ENCODE peak calls at places on chromosome 1, in seven cellular contexts. D, A, I, L, R, G and P are unnamed samples.

GRCh38 chr1:225655509-225656258 is 2.8 kb upstream of the ENAH start:
- DNase-seq in D (peak; percentile 70), A (peak; percentile 49), I (no peak), L (peak; percentile 60), R (no peak), G (peak; percentile 92), P (peak; percentile 77)

GRCh38 chr1:92583821-92584760 is 97.4 kb upstream of the GFI1 start:
- DNase-seq in D (no peak), A (no peak), I (no peak), L (no peak), R (peak; percentile 6), G (peak; percentile 73), P (no peak)

GRCh38 chr1:63148825-63149645 is 173.3 kb upstream of the FOXD3 start:
- DNase-seq in D (peak; percentile 10), A (no peak), I (no peak), L (peak; percentile 31), R (peak; percentile 3), G (peak; percentile 40), P (no peak)

GRCh38 chr1:180213401-180214177 is 16.5 kb upstream of the LHX4 start:
- DNase-seq in D (peak; percentile 69), A (no peak), I (no peak), L (no peak), R (peak; percentile 72), G (peak; percentile 28), P (peak; percentile 57)

GRCh38 chr1:66355756-66356155 is 178.2 kb upstream of the SGIP1 start:
- DNase-seq in D (no peak), A (no peak), I (no peak), L (no peak), R (no peak), G (no peak), P (no peak)

GRCh38 chr1:71521655-71522264 is 440.9 kb upstream of the ZRANB2 start:
- DNase-seq in D (no peak), A (peak; percentile 20), I (no peak), L (peak; percentile 28), R (no peak), G (peak; percentile 52), P (no peak)

GRCh38 chr1:115332813-115333608 is 5.0 kb downstream of the NGF start:
- DNase-seq in D (no peak), A (no peak), I (no peak), L (no peak), R (no peak), G (no peak), P (no peak)

GRCh38 chr1:218368686-218369085 is 23.6 kb downstream of the TGFB2 start:
- DNase-seq in D (no peak), A (no peak), I (no peak), L (no peak), R (no peak), G (no peak), P (no peak)

GRCh38 chr1:56068210-56068609 is 511.2 kb downstream of the PLPP3 start:
- DNase-seq in D (no peak), A (no peak), I (no peak), L (no peak), R (no peak), G (peak; percentile 45), P (no peak)

DNA sequence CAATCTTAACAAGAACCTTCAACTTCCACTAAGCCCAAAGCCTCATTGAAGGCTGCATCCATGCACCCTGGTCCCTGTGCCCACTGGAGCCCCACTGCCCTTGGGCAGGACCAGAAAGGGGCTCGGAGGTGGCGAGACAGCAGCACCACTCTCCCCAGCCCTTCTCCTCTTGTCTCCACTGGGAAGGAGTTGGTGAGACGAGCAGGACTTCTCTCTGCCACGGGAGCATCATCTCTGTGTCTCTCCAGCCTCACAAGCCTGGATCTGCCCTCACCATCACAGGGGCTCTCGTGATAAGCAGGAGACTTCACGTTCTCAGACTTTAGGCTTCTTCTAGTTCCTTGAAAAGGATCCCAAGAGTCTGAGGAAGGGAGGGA is 7.2 kb upstream of the ETV3L start:
- DNase-seq in D (no peak), A (no peak), I (no peak), L (no peak), R (no peak), G (no peak), P (no peak)
- TF ChIP-seq POLR2A in D (no peak), A (no peak), I (no peak), L (no peak), R (no peak), G (no peak), P (no peak)

GRCh38 chr1:2528611-2528965 is 1.5 kb downstream of the HES5 start:
- DNase-seq in D (no peak), A (no peak), I (no peak), L (no peak), R (no peak), G (no peak), P (no peak)
- TF ChIP-seq POLR2A in D (no peak), A (no peak), I (no peak), L (no peak), R (no peak), G (no peak), P (no peak)

GRCh38 chr1:171616586-171616985 is 5.5 kb upstream of the MYOCOS start:
- DNase-seq in D (no peak), A (no peak), I (no peak), L (no peak), R (no peak), G (no peak), P (no peak)
- TF ChIP-seq POLR2A in D (no peak), A (no peak), I (no peak), L (no peak), R (no peak), G (no peak), P (no peak)

GRCh38 chr1:27418326-27418761 is 25.9 kb downstream of the GPR3 start:
- DNase-seq in D (peak; percentile 46), A (peak; percentile 69), I (no peak), L (peak; percentile 89), R (no peak), G (peak; percentile 65), P (no peak)
- TF ChIP-seq POLR2A in D (no peak), A (no peak), I (no peak), L (no peak), R (peak; percentile 23), G (no peak), P (no peak)